ENCODE peak calls at places on chromosomes 3 and 15, in five cellular contexts. Q, M, H, A and K are unnamed samples. For H3K4me1, the result is how much of the 10 kb centered on the place peaks cover.

GRCh38 chr3:9749663-9750555 is at the start of gene OGG1:
- DNase-seq in H (peak), M (peak), Q (peak), A (peak), K (peak)

GRCh38 chr3:39065197-39065596 is 13.4 kb downstream of the WDR48 start:
- DNase-seq in M (no peak), A (no peak), H (no peak), Q (no peak), K (no peak)

GRCh38 chr3:197730200-197730599 is 6.5 kb downstream of the RUBCN start:
- DNase-seq in H (no peak), A (no peak), Q (no peak), M (no peak), K (no peak)

GRCh38 chr15:35519536-35520149 is 26.3 kb downstream of the DPH6 start:
- DNase-seq in H (no peak), Q (no peak), A (no peak), M (no peak), K (no peak)

GRCh38 chr3:23221136-23221535 is 18.0 kb downstream of the UBE2E2 start:
- DNase-seq in A (no peak), M (no peak), Q (no peak), H (no peak), K (no peak)

GRCh38 chr3:117788086-117788485 is 1078.5 kb downstream of the TUSC7 start:
- DNase-seq in H (no peak), A (no peak), Q (no peak), M (no peak), K (peak)

GRCh38 chr3:87120850-87121249 is 106.3 kb upstream of the CHMP2B start:
- DNase-seq in H (no peak), M (no peak), A (no peak), Q (no peak), K (no peak)

GRCh38 chr3:182970811-182971418 is 9.4 kb downstream of the DCUN1D1 start:
- DNase-seq in A (no peak), Q (no peak), M (no peak), H (no peak), K (no peak)

GRCh38 chr3:123006587-123006986 is 21.0 kb downstream of the SEMA5B start:
- DNase-seq in Q (no peak), M (no peak), A (no peak), H (no peak), K (no peak)

GRCh38 chr3:56773588-56774330 is 28.0 kb downstream of the ARHGEF3 start:
- DNase-seq in M (no peak), Q (no peak), H (no peak), A (no peak), K (no peak)

GRCh38 chr3:107979538-107979937 is 111.3 kb downstream of the CD47 start:
- DNase-seq in M (no peak), A (no peak), Q (no peak), H (no peak), K (no peak)

DNA sequence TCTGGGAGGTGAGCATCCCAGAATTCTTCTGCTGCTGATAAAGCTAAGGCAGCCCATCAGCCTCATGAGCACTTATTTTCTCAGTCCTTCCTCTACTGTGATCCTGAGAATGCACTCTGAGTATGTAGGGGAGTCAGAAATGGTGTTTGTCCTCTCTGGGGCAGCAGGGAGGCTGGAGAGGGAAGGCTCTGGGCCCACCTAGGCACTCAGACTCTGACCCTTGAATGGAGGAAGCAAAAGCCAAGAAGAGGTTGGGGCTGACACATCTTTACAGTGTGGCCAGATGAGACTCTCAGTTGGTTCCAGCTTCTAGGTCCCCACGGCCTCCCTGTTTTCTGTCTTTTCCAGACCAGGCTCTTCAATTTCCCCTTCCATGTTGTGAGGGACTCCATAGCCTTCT is 36.1 kb upstream of the BLM start:
- DNase-seq in H (no peak), Q (no peak), A (no peak), M (no peak), K (no peak)
- H3K4me1 ChIP-seq in H (under half), Q (under half), A (under half), M (under half), K (under half)

DNA sequence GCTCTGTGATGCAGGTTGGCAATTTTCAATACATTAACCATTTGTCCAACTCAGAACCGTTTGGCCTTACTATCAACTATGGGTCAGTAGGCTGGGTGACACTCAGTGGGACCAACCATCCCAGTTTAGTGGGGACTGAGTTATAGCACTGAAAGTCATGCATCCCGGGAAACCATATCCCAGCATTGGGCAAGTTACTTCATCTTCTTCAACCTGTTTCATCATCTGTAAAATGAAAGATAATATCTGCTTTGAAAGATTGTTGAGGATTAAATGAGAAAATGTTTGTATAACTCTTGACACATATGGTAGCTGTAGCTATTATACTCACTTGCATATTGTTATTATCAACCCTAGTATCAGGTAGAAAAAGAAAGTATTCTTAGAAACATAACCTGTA is 11.9 kb downstream of the RAB27A start:
- DNase-seq in H (no peak), M (no peak), Q (no peak), A (no peak), K (no peak)
- H3K4me1 ChIP-seq in H (under half), M (half or more), Q (under half), A (under half), K (under half)

DNA sequence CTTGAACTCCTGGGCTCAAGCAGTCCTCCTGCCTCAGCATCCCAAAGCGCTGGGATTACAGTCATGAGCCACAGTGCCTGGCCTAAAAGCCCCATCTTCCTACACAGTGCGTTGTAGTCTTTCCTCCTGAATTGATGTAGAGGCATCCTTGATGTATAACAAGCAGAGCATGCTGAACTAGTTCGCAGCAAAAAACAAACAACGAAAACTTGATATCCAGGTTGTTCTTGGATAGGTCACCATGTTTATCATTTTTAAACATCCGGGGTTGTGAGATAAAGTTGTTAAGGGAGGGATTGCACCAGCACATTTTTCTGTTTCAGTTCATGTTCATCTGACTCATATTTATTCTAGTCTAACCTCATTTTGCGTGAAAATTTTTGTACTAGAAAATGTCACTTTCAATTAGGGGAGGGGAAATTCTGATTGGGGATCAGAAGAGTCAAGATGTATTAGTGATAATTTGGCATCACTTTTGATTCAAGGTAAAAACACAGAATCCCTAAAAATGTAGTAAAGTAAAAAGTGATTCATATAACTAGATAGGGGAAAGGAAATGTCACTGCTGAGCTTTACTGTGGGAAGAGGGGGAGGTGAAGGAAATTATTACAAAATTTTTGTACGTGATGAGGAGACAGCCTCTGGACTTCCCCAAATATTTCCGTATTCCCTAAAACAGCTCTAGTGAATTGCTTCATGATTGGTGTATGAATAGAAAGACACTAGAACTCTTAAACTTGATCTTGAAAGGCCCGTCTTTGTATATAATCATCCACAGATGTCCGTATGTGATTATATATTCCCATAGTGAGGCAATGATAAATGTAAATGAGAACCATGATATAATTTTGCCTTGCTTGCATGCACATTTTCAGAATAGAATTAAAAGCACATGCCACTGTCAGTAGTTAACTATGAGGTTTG is 22.9 kb downstream of the RAB8B start:
- DNase-seq in M (no peak), Q (no peak), H (peak), A (no peak), K (no peak)
- H3K4me1 ChIP-seq in M (under half), Q (under half), H (under half), A (under half), K (under half)

GRCh38 chr3:184189421-184189820 is 3.4 kb downstream of the ABCF3 start:
- DNase-seq in M (no peak), A (no peak), Q (no peak), H (no peak), K (no peak)

GRCh38 chr3:184196536-184196935 is 10.5 kb downstream of the ABCF3 start:
- DNase-seq in M (no peak), A (no peak), H (no peak), Q (no peak), K (no peak)

GRCh38 chr3:184193991-184194539 is 8.1 kb downstream of the ABCF3 start:
- DNase-seq in H (no peak), Q (no peak), A (no peak), M (no peak), K (no peak)

GRCh38 chr3:184188080-184188479 is 2.1 kb downstream of the ABCF3 start:
- DNase-seq in A (no peak), Q (no peak), M (no peak), H (no peak), K (no peak)

GRCh38 chr3:184192889-184193288 is 6.9 kb downstream of the ABCF3 start:
- DNase-seq in M (no peak), H (no peak), Q (no peak), A (no peak), K (no peak)
- H3K4me1 ChIP-seq in M (under half), H (under half), Q (under half), A (under half), K (under half)

GRCh38 chr15:31267161-31268107 is 59.2 kb upstream of the KLF13 start:
- DNase-seq in Q (peak), H (peak), M (no peak), A (peak), K (peak)
- H3K4me1 ChIP-seq in Q (under half), H (under half), M (under half), A (under half), K (under half)

GRCh38 chr3:69254351-69254750 is 131.5 kb downstream of the FRMD4B start:
- DNase-seq in M (no peak), Q (no peak), A (no peak), H (no peak), K (no peak)
- H3K4me1 ChIP-seq in M (under half), Q (under half), A (under half), H (under half), K (under half)

GRCh38 chr15:34336333-34336732 is 1.2 kb downstream of the SLC12A6 start:
- DNase-seq in M (peak), A (no peak), Q (no peak), H (no peak), K (no peak)
- H3K4me1 ChIP-seq in M (half or more), A (under half), Q (under half), H (under half), K (under half)

DNA sequence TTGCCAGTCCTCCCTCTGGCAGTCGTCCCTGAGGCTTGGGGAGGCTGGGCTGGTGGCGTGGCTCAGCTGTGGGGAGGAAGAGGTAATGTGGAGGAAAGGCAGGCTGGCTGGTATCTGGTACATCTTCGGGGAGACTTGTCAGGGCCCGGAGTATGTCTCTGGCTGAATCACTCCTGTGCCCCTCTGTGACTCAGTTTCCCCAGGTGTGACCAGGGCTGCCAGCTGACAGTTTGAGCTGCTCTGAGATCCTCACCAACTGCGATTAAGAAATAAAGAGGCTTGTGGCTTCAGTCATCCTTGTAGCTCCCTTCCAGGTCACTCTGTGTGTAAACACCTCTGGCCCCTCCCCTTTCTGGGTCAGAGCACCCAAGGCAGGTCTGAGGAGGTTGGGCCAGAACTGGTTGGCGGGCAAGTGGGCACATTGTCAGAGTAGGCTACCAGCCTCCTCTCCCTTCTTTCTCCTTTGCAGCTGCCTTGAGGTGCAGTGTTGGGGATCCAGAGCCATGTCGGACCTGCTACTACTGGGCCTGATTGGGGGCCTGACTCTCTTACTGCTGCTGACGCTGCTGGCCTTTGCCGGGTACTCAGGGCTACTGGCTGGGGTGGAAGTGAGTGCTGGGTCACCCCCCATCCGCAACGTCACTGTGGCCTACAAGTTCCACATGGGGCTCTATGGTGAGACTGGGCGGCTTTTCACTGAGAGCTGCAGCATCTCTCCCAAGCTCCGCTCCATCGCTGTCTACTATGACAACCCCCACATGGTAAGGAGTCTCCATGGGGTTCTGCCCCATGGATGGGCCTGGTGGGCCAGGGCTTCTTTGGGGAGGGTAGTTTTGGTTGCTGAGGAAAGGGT is 3.0 kb downstream of the TEX264 start:
- DNase-seq in H (no peak), A (no peak), Q (peak), M (no peak), K (no peak)
- H3K4me1 ChIP-seq in H (under half), A (under half), Q (under half), M (under half), K (under half)

GRCh38 chr15:37104413-37105392 is 4.4 kb upstream of the MEIS2 start:
- DNase-seq in H (no peak), A (no peak), Q (no peak), M (no peak), K (peak)

GRCh38 chr15:37107071-37107753 is 6.9 kb upstream of the MEIS2 start:
- DNase-seq in A (no peak), Q (no peak), H (no peak), M (no peak), K (peak)

GRCh38 chr15:37106490-37107001 is 6.2 kb upstream of the MEIS2 start:
- DNase-seq in M (no peak), A (no peak), Q (no peak), H (no peak), K (peak)

GRCh38 chr15:37107754-37108724 is 7.7 kb upstream of the MEIS2 start:
- DNase-seq in Q (no peak), H (no peak), A (no peak), M (no peak), K (no peak)

GRCh38 chr15:37105795-37106333 is 5.5 kb upstream of the MEIS2 start:
- DNase-seq in M (no peak), Q (no peak), A (no peak), H (no peak), K (no peak)
- H3K4me1 ChIP-seq in M (under half), Q (under half), A (under half), H (under half), K (under half)

DNA sequence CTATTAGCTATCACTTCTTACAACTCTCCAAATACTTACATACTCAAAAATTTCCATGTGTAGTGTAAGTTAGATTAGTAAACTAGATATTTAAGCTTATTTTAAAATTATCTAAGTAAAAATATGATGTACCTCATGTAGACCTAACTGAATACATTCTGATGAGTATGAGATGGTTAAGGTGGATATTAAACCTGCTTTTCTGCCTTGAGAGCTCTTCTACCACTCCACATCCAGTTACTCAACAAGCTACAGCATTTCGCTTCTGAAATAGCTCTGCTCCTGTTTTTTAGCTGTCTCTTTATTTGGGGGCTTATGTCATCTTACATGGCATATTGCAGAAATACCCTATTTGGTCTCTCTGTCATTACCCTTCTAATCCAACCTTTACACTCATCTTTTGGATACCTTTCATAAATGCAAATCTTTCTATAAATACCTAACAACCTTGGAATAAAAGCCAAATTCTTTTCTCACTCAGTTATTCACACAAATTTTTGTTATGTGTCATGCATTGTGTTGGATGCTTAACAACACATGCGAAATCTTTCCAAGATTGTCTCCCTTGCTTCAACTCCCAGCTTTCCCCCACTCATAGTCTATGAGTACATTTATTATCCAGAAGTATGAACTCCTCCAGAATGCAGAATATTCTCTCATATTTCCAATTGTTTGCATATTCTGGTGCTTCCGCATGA is 92.0 kb downstream of the ALCAM start:
- DNase-seq in Q (no peak), M (no peak), A (no peak), H (no peak), K (no peak)
- H3K4me1 ChIP-seq in Q (under half), M (under half), A (under half), H (under half), K (under half)